ENCODE peak calls at places on chromosomes 4 and X, in nine cellular contexts. One of them, this sample, is unnamed.

GRCh38 chrX:23799469-23800065 is 16.6 kb downstream of the SAT1 start:
- DNase-seq in CD8-positive, alpha-beta T cell: no peak
- DNase-seq in CD4-positive, alpha-beta T cell: no peak
- DNase-seq in nephron progenitor cell: no peak
- DNase-seq in HL-60: no peak
- DNase-seq in keratinocyte: no peak
- DNase-seq in adrenal gland: no peak
- DNase-seq in Calu3: no peak
- DNase-seq in neural progenitor cell: no peak
- DNase-seq in this sample: peak

GRCh38 chr4:19523964-19524363 is 727.7 kb upstream of the SLIT2 start:
- DNase-seq in CD8-positive, alpha-beta T cell: no peak
- DNase-seq in CD4-positive, alpha-beta T cell: no peak
- DNase-seq in nephron progenitor cell: no peak
- DNase-seq in HL-60: no peak
- DNase-seq in keratinocyte: no peak
- DNase-seq in adrenal gland: no peak
- DNase-seq in Calu3: no peak
- DNase-seq in neural progenitor cell: no peak
- DNase-seq in this sample: no peak

GRCh38 chr4:52199574-52200338 is 148.7 kb downstream of the SPATA18 start:
- DNase-seq in CD8-positive, alpha-beta T cell: no peak
- DNase-seq in CD4-positive, alpha-beta T cell: no peak
- DNase-seq in nephron progenitor cell: no peak
- DNase-seq in HL-60: no peak
- DNase-seq in keratinocyte: no peak
- DNase-seq in adrenal gland: peak
- DNase-seq in Calu3: no peak
- DNase-seq in neural progenitor cell: no peak
- DNase-seq in this sample: peak

GRCh38 chr4:183532823-183533222 is 28.0 kb downstream of the ING2 start:
- DNase-seq in CD8-positive, alpha-beta T cell: no peak
- DNase-seq in CD4-positive, alpha-beta T cell: no peak
- DNase-seq in nephron progenitor cell: no peak
- DNase-seq in HL-60: no peak
- DNase-seq in keratinocyte: no peak
- DNase-seq in adrenal gland: no peak
- DNase-seq in Calu3: no peak
- DNase-seq in neural progenitor cell: no peak
- DNase-seq in this sample: peak

GRCh38 chr4:57190651-57191481 is 80.7 kb upstream of the IGFBP7 start:
- DNase-seq in CD8-positive, alpha-beta T cell: no peak
- DNase-seq in CD4-positive, alpha-beta T cell: no peak
- DNase-seq in nephron progenitor cell: peak
- DNase-seq in HL-60: peak
- DNase-seq in keratinocyte: peak
- DNase-seq in adrenal gland: no peak
- DNase-seq in Calu3: peak
- DNase-seq in neural progenitor cell: peak
- DNase-seq in this sample: peak

GRCh38 chr4:149031399-149031798 is 589.2 kb upstream of the NR3C2 start:
- DNase-seq in CD8-positive, alpha-beta T cell: no peak
- DNase-seq in CD4-positive, alpha-beta T cell: no peak
- DNase-seq in nephron progenitor cell: no peak
- DNase-seq in HL-60: no peak
- DNase-seq in keratinocyte: no peak
- DNase-seq in adrenal gland: no peak
- DNase-seq in Calu3: no peak
- DNase-seq in neural progenitor cell: peak
- DNase-seq in this sample: peak

GRCh38 chr4:140238353-140239041 is 84.5 kb upstream of the MAML3 start:
- DNase-seq in CD8-positive, alpha-beta T cell: no peak
- DNase-seq in CD4-positive, alpha-beta T cell: no peak
- DNase-seq in nephron progenitor cell: peak
- DNase-seq in HL-60: peak
- DNase-seq in keratinocyte: no peak
- DNase-seq in adrenal gland: peak
- DNase-seq in Calu3: peak
- DNase-seq in neural progenitor cell: peak
- DNase-seq in this sample: peak

GRCh38 chr4:2484169-2484568 is 15.3 kb downstream of the RNF4 start:
- DNase-seq in CD8-positive, alpha-beta T cell: no peak
- DNase-seq in CD4-positive, alpha-beta T cell: no peak
- DNase-seq in nephron progenitor cell: no peak
- DNase-seq in HL-60: peak
- DNase-seq in keratinocyte: no peak
- DNase-seq in adrenal gland: no peak
- DNase-seq in Calu3: no peak
- DNase-seq in neural progenitor cell: no peak
- DNase-seq in this sample: no peak

GRCh38 chr4:106329027-106329618 is 12.8 kb downstream of the AIMP1 start:
- DNase-seq in CD8-positive, alpha-beta T cell: no peak
- DNase-seq in CD4-positive, alpha-beta T cell: no peak
- DNase-seq in nephron progenitor cell: no peak
- DNase-seq in HL-60: peak
- DNase-seq in keratinocyte: peak
- DNase-seq in adrenal gland: no peak
- DNase-seq in Calu3: no peak
- DNase-seq in neural progenitor cell: peak
- DNase-seq in this sample: peak

GRCh38 chrX:81195712-81196111 is 6.0 kb downstream of the HMGN5 start:
- DNase-seq in CD8-positive, alpha-beta T cell: peak
- DNase-seq in CD4-positive, alpha-beta T cell: peak
- DNase-seq in nephron progenitor cell: peak
- DNase-seq in HL-60: peak
- DNase-seq in keratinocyte: no peak
- DNase-seq in adrenal gland: peak
- DNase-seq in Calu3: peak
- DNase-seq in neural progenitor cell: peak
- DNase-seq in this sample: peak

GRCh38 chr4:30535255-30535654 is 184.9 kb upstream of the PCDH7 start:
- DNase-seq in CD8-positive, alpha-beta T cell: no peak
- DNase-seq in CD4-positive, alpha-beta T cell: no peak
- DNase-seq in nephron progenitor cell: no peak
- DNase-seq in HL-60: no peak
- DNase-seq in keratinocyte: no peak
- DNase-seq in adrenal gland: no peak
- DNase-seq in Calu3: no peak
- DNase-seq in neural progenitor cell: no peak
- DNase-seq in this sample: peak

GRCh38 chrX:103552236-103552635 is 32.9 kb upstream of the RAB40A start:
- DNase-seq in CD8-positive, alpha-beta T cell: no peak
- DNase-seq in CD4-positive, alpha-beta T cell: no peak
- DNase-seq in nephron progenitor cell: no peak
- DNase-seq in HL-60: no peak
- DNase-seq in keratinocyte: no peak
- DNase-seq in adrenal gland: no peak
- DNase-seq in Calu3: no peak
- DNase-seq in neural progenitor cell: no peak
- DNase-seq in this sample: peak

GRCh38 chrX:103550415-103551051 is 31.2 kb upstream of the RAB40A start:
- DNase-seq in CD8-positive, alpha-beta T cell: no peak
- DNase-seq in CD4-positive, alpha-beta T cell: no peak
- DNase-seq in nephron progenitor cell: no peak
- DNase-seq in HL-60: no peak
- DNase-seq in keratinocyte: no peak
- DNase-seq in adrenal gland: no peak
- DNase-seq in Calu3: no peak
- DNase-seq in neural progenitor cell: no peak
- DNase-seq in this sample: peak

GRCh38 chrX:103554687-103555417 is 30.5 kb upstream of the TCEAL4 start:
- DNase-seq in CD8-positive, alpha-beta T cell: peak
- DNase-seq in CD4-positive, alpha-beta T cell: peak
- DNase-seq in nephron progenitor cell: peak
- DNase-seq in HL-60: peak
- DNase-seq in keratinocyte: no peak
- DNase-seq in adrenal gland: peak
- DNase-seq in Calu3: peak
- DNase-seq in neural progenitor cell: peak
- DNase-seq in this sample: no peak

DNA sequence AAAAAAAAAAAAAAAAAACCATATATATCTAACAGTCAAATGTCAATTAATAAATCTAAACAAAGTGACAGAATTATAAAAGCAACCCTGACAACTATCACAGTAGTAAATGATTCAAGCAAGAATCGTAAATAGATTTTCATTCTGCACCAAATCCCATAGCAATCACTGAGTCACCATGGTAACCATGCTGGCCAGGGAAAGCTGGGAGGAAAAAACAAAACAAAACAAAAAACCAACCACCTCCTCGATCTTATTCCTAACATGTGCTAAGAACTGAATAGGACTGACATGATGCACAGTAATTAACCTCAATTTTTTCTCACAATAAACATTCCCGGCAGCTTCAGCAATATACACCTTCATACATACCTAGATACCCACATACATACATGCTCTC is 30.6 kb upstream of the RAB40A start:
- DNase-seq in CD8-positive, alpha-beta T cell: no peak
- DNase-seq in CD4-positive, alpha-beta T cell: no peak
- DNase-seq in nephron progenitor cell: no peak
- DNase-seq in HL-60: no peak
- DNase-seq in keratinocyte: no peak
- DNase-seq in adrenal gland: no peak
- DNase-seq in Calu3: no peak
- DNase-seq in neural progenitor cell: no peak
- DNase-seq in this sample: peak
- TF ChIP-seq CTCF in CD8-positive, alpha-beta T cell: no peak
- TF ChIP-seq CTCF in CD4-positive, alpha-beta T cell: no peak
- TF ChIP-seq CTCF in nephron progenitor cell: no peak
- TF ChIP-seq CTCF in HL-60: no peak
- TF ChIP-seq CTCF in keratinocyte: no peak
- TF ChIP-seq CTCF in adrenal gland: no peak
- TF ChIP-seq CTCF in Calu3: no peak
- TF ChIP-seq CTCF in neural progenitor cell: no peak
- TF ChIP-seq CTCF in this sample: no peak

GRCh38 chr4:175252642-175253041 is 334.5 kb downstream of the ADAM29 start:
- DNase-seq in CD8-positive, alpha-beta T cell: no peak
- DNase-seq in CD4-positive, alpha-beta T cell: no peak
- DNase-seq in nephron progenitor cell: no peak
- DNase-seq in HL-60: no peak
- DNase-seq in keratinocyte: no peak
- DNase-seq in adrenal gland: no peak
- DNase-seq in Calu3: no peak
- DNase-seq in neural progenitor cell: no peak
- DNase-seq in this sample: no peak

GRCh38 chr4:175253184-175253902 is 335.2 kb downstream of the ADAM29 start:
- DNase-seq in CD8-positive, alpha-beta T cell: no peak
- DNase-seq in CD4-positive, alpha-beta T cell: no peak
- DNase-seq in nephron progenitor cell: no peak
- DNase-seq in HL-60: no peak
- DNase-seq in keratinocyte: no peak
- DNase-seq in adrenal gland: no peak
- DNase-seq in Calu3: no peak
- DNase-seq in neural progenitor cell: peak
- DNase-seq in this sample: peak
- TF ChIP-seq CTCF in CD8-positive, alpha-beta T cell: no peak
- TF ChIP-seq CTCF in CD4-positive, alpha-beta T cell: no peak
- TF ChIP-seq CTCF in nephron progenitor cell: no peak
- TF ChIP-seq CTCF in HL-60: no peak
- TF ChIP-seq CTCF in keratinocyte: no peak
- TF ChIP-seq CTCF in adrenal gland: no peak
- TF ChIP-seq CTCF in Calu3: peak
- TF ChIP-seq CTCF in neural progenitor cell: peak
- TF ChIP-seq CTCF in this sample: peak

GRCh38 chrX:131764224-131764623 is 220.3 kb downstream of the OR13H1 start:
- DNase-seq in CD8-positive, alpha-beta T cell: no peak
- DNase-seq in CD4-positive, alpha-beta T cell: no peak
- DNase-seq in nephron progenitor cell: no peak
- DNase-seq in HL-60: no peak
- DNase-seq in keratinocyte: no peak
- DNase-seq in adrenal gland: no peak
- DNase-seq in Calu3: no peak
- DNase-seq in neural progenitor cell: no peak
- DNase-seq in this sample: no peak

GRCh38 chrX:131763674-131764073 is 219.8 kb downstream of the OR13H1 start:
- DNase-seq in CD8-positive, alpha-beta T cell: peak
- DNase-seq in CD4-positive, alpha-beta T cell: no peak
- DNase-seq in nephron progenitor cell: no peak
- DNase-seq in HL-60: peak
- DNase-seq in keratinocyte: no peak
- DNase-seq in adrenal gland: peak
- DNase-seq in Calu3: no peak
- DNase-seq in neural progenitor cell: no peak
- DNase-seq in this sample: no peak

GRCh38 chrX:131762802-131763234 is 218.9 kb downstream of the OR13H1 start:
- DNase-seq in CD8-positive, alpha-beta T cell: peak
- DNase-seq in CD4-positive, alpha-beta T cell: no peak
- DNase-seq in nephron progenitor cell: no peak
- DNase-seq in HL-60: peak
- DNase-seq in keratinocyte: no peak
- DNase-seq in adrenal gland: peak
- DNase-seq in Calu3: no peak
- DNase-seq in neural progenitor cell: no peak
- DNase-seq in this sample: no peak
- TF ChIP-seq CTCF in CD8-positive, alpha-beta T cell: no peak
- TF ChIP-seq CTCF in CD4-positive, alpha-beta T cell: no peak
- TF ChIP-seq CTCF in nephron progenitor cell: no peak
- TF ChIP-seq CTCF in HL-60: no peak
- TF ChIP-seq CTCF in keratinocyte: peak
- TF ChIP-seq CTCF in adrenal gland: peak
- TF ChIP-seq CTCF in Calu3: no peak
- TF ChIP-seq CTCF in neural progenitor cell: no peak
- TF ChIP-seq CTCF in this sample: no peak

GRCh38 chr4:124019749-124020549 is 623.4 kb downstream of the SPRY1 start:
- DNase-seq in CD8-positive, alpha-beta T cell: no peak
- DNase-seq in CD4-positive, alpha-beta T cell: no peak
- DNase-seq in nephron progenitor cell: no peak
- DNase-seq in HL-60: no peak
- DNase-seq in keratinocyte: no peak
- DNase-seq in adrenal gland: no peak
- DNase-seq in Calu3: no peak
- DNase-seq in neural progenitor cell: no peak
- DNase-seq in this sample: peak

DNA sequence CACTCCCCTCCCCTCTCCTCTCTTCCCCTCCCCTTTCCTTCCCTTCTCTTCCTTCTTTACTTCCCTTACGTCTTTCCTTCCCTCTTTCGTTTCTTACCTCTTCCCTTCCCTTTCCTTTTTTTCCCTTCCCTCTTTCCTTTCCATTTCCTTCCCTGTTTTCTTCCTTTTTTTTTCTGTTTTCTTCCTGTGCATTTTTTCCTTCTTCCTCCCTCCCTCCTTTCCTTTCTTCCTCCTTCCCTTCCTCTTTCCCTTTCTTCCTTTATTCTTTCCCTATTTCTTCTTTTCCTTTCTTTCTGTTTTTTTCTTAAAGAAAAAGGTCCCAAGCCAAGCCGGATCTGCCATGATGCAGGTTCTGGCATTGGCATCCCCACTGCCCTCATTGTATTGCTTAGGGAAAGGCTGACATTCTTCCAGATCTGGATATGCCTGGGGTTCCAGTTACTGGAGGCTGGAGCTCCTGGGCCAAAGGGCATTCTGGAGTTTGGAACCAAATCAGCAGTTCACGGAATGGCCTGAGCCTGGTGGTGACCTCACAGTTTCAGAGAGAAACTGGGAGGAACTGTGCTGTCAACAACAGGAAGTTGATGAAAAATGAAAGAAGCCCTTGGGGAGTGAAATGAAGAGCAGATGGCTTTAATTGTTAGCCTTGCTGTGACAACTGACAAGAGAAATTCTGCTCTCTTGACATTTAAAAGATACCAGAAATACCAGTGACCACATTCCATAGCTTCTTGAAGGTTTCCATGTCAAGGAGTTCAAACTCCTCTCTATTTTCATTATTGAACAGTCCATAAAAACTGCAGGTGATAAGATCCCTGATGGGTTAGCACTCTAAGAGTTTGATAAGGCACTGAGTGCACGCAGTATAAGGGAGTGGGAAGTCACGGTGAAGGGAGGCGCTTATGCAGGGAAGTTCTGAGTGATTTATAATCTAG is 622.1 kb downstream of the SPRY1 start:
- DNase-seq in CD8-positive, alpha-beta T cell: no peak
- DNase-seq in CD4-positive, alpha-beta T cell: no peak
- DNase-seq in nephron progenitor cell: peak
- DNase-seq in HL-60: no peak
- DNase-seq in keratinocyte: no peak
- DNase-seq in adrenal gland: peak
- DNase-seq in Calu3: no peak
- DNase-seq in neural progenitor cell: no peak
- DNase-seq in this sample: peak
- TF ChIP-seq CTCF in CD8-positive, alpha-beta T cell: no peak
- TF ChIP-seq CTCF in CD4-positive, alpha-beta T cell: no peak
- TF ChIP-seq CTCF in nephron progenitor cell: no peak
- TF ChIP-seq CTCF in HL-60: no peak
- TF ChIP-seq CTCF in keratinocyte: no peak
- TF ChIP-seq CTCF in adrenal gland: peak
- TF ChIP-seq CTCF in Calu3: no peak
- TF ChIP-seq CTCF in neural progenitor cell: no peak
- TF ChIP-seq CTCF in this sample: no peak

This sample was measured in fibroblast of pulmonary artery.